ENCODE peak calls at places on chromosomes 3 and 15, in seven cellular contexts. One of them, this sample, is unnamed.

GRCh38 chr3:14803101-14803980 is 15.4 kb upstream of the FGD5 start:
- DNase-seq in EL: no peak
- DNase-seq in fibroblast of the aortic adventitia: peak; percentile 9
- DNase-seq in COLO829: no peak
- DNase-seq in thyroid gland: no peak
- DNase-seq in NCI-H2081: no peak
- DNase-seq in NB4: no peak
- DNase-seq in this sample: no peak

GRCh38 chr15:47717036-47717611 is at the start of gene SEMA6D:
- DNase-seq in EL: peak; percentile 65
- DNase-seq in fibroblast of the aortic adventitia: peak; percentile 77
- DNase-seq in COLO829: peak; percentile 62
- DNase-seq in thyroid gland: peak; percentile 86
- DNase-seq in NCI-H2081: peak; percentile 84
- DNase-seq in NB4: no peak
- DNase-seq in this sample: peak; percentile 64

GRCh38 chr15:89556413-89557262 is 18.6 kb upstream of the TICRR start:
- DNase-seq in EL: peak; percentile 71
- DNase-seq in fibroblast of the aortic adventitia: peak; percentile 87
- DNase-seq in COLO829: peak; percentile 73
- DNase-seq in thyroid gland: peak; percentile 45
- DNase-seq in NCI-H2081: peak; percentile 79
- DNase-seq in NB4: peak; percentile 74
- DNase-seq in this sample: peak; percentile 84

GRCh38 chr15:80588801-80589200 is 106.3 kb upstream of the ABHD17C start:
- DNase-seq in EL: peak; percentile 95
- DNase-seq in fibroblast of the aortic adventitia: peak; percentile 98
- DNase-seq in COLO829: no peak
- DNase-seq in thyroid gland: no peak
- DNase-seq in NCI-H2081: no peak
- DNase-seq in NB4: no peak
- DNase-seq in this sample: no peak

GRCh38 chr3:43996379-43997301 is 245.0 kb upstream of the TOPAZ1 start:
- DNase-seq in EL: peak; percentile 65
- DNase-seq in fibroblast of the aortic adventitia: peak; percentile 46
- DNase-seq in COLO829: no peak
- DNase-seq in thyroid gland: peak; percentile 84
- DNase-seq in NCI-H2081: peak; percentile 58
- DNase-seq in NB4: peak; percentile 11
- DNase-seq in this sample: no peak

GRCh38 chr3:51710631-51711351 is 3.9 kb downstream of the GRM2 start:
- DNase-seq in EL: no peak
- DNase-seq in fibroblast of the aortic adventitia: no peak
- DNase-seq in COLO829: no peak
- DNase-seq in thyroid gland: no peak
- DNase-seq in NCI-H2081: no peak
- DNase-seq in NB4: no peak
- DNase-seq in this sample: peak; percentile 46

GRCh38 chr3:47475029-47475569 is 642 bp downstream of the SCAP start:
- DNase-seq in EL: no peak
- DNase-seq in fibroblast of the aortic adventitia: peak; percentile 29
- DNase-seq in COLO829: peak; percentile 9
- DNase-seq in thyroid gland: peak; percentile 15
- DNase-seq in NCI-H2081: no peak
- DNase-seq in NB4: no peak
- DNase-seq in this sample: no peak

GRCh38 chr15:58473720-58474119 is 41.9 kb downstream of the LIPC start:
- DNase-seq in EL: peak; percentile 74
- DNase-seq in fibroblast of the aortic adventitia: peak; percentile 89
- DNase-seq in COLO829: no peak
- DNase-seq in thyroid gland: no peak
- DNase-seq in NCI-H2081: no peak
- DNase-seq in NB4: peak; percentile 20
- DNase-seq in this sample: no peak

GRCh38 chr3:72227536-72228070 is 442.7 kb upstream of the PROK2 start:
- DNase-seq in EL: peak; percentile 31
- DNase-seq in fibroblast of the aortic adventitia: peak; percentile 40
- DNase-seq in COLO829: no peak
- DNase-seq in thyroid gland: no peak
- DNase-seq in NCI-H2081: no peak
- DNase-seq in NB4: peak; percentile 22
- DNase-seq in this sample: no peak

GRCh38 chr3:110419096-110419495 is 652.5 kb upstream of the NECTIN3 start:
- DNase-seq in EL: peak; percentile 38
- DNase-seq in fibroblast of the aortic adventitia: no peak
- DNase-seq in COLO829: no peak
- DNase-seq in thyroid gland: no peak
- DNase-seq in NCI-H2081: peak; percentile 2
- DNase-seq in NB4: peak; percentile 12
- DNase-seq in this sample: no peak

GRCh38 chr3:156017636-156018035 is 102.7 kb upstream of the KCNAB1 start:
- DNase-seq in EL: no peak
- DNase-seq in fibroblast of the aortic adventitia: no peak
- DNase-seq in COLO829: no peak
- DNase-seq in thyroid gland: no peak
- DNase-seq in NCI-H2081: no peak
- DNase-seq in NB4: no peak
- DNase-seq in this sample: no peak

GRCh38 chr3:52244061-52244628 is 1.4 kb upstream of the PPM1M start:
- DNase-seq in EL: peak; percentile 89
- DNase-seq in fibroblast of the aortic adventitia: peak; percentile 38
- DNase-seq in COLO829: peak; percentile 65
- DNase-seq in thyroid gland: no peak
- DNase-seq in NCI-H2081: no peak
- DNase-seq in NB4: peak; percentile 91
- DNase-seq in this sample: peak; percentile 64

GRCh38 chr3:136990826-136991225 is 33.0 kb downstream of the IL20RB start:
- DNase-seq in EL: no peak
- DNase-seq in fibroblast of the aortic adventitia: no peak
- DNase-seq in COLO829: no peak
- DNase-seq in thyroid gland: no peak
- DNase-seq in NCI-H2081: no peak
- DNase-seq in NB4: no peak
- DNase-seq in this sample: no peak

GRCh38 chr3:16740531-16740930 is 135.3 kb upstream of the DAZL start:
- DNase-seq in EL: no peak
- DNase-seq in fibroblast of the aortic adventitia: peak; percentile 30
- DNase-seq in COLO829: no peak
- DNase-seq in thyroid gland: no peak
- DNase-seq in NCI-H2081: no peak
- DNase-seq in NB4: no peak
- DNase-seq in this sample: no peak

GRCh38 chr3:158522737-158523136 is 48.3 kb upstream of the MLF1 start:
- DNase-seq in EL: peak; percentile 12
- DNase-seq in fibroblast of the aortic adventitia: peak; percentile 77
- DNase-seq in COLO829: no peak
- DNase-seq in thyroid gland: no peak
- DNase-seq in NCI-H2081: no peak
- DNase-seq in NB4: no peak
- DNase-seq in this sample: no peak

GRCh38 chr15:40857601-40858351 is 13.9 kb downstream of the SPINT1 start:
- DNase-seq in EL: peak; percentile 72
- DNase-seq in fibroblast of the aortic adventitia: peak; percentile 67
- DNase-seq in COLO829: peak; percentile 75
- DNase-seq in thyroid gland: peak; percentile 83
- DNase-seq in NCI-H2081: peak; percentile 72
- DNase-seq in NB4: peak; percentile 76
- DNase-seq in this sample: peak; percentile 82

GRCh38 chr3:79564192-79564591 is 203.6 kb downstream of the ROBO1 start:
- DNase-seq in EL: no peak
- DNase-seq in fibroblast of the aortic adventitia: no peak
- DNase-seq in COLO829: no peak
- DNase-seq in thyroid gland: no peak
- DNase-seq in NCI-H2081: no peak
- DNase-seq in NB4: no peak
- DNase-seq in this sample: peak; percentile 45

GRCh38 chr3:77606372-77606771 is 566.5 kb downstream of the ROBO2 start:
- DNase-seq in EL: no peak
- DNase-seq in fibroblast of the aortic adventitia: no peak
- DNase-seq in COLO829: no peak
- DNase-seq in thyroid gland: no peak
- DNase-seq in NCI-H2081: no peak
- DNase-seq in NB4: no peak
- DNase-seq in this sample: no peak

GRCh38 chr15:63291507-63291906 is 14.1 kb downstream of the APH1B start:
- DNase-seq in EL: peak; percentile 89
- DNase-seq in fibroblast of the aortic adventitia: peak; percentile 87
- DNase-seq in COLO829: no peak
- DNase-seq in thyroid gland: no peak
- DNase-seq in NCI-H2081: no peak
- DNase-seq in NB4: no peak
- DNase-seq in this sample: peak; percentile 57

GRCh38 chr15:60395276-60396011 is 2.3 kb downstream of the ANXA2 start:
- DNase-seq in EL: peak; percentile 41
- DNase-seq in fibroblast of the aortic adventitia: peak; percentile 50
- DNase-seq in COLO829: no peak
- DNase-seq in thyroid gland: no peak
- DNase-seq in NCI-H2081: peak; percentile 9
- DNase-seq in NB4: peak; percentile 55
- DNase-seq in this sample: no peak

GRCh38 chr3:189908646-189909045 is 212.1 kb downstream of the P3H2 start:
- DNase-seq in EL: peak; percentile 83
- DNase-seq in fibroblast of the aortic adventitia: peak; percentile 65
- DNase-seq in COLO829: peak; percentile 21
- DNase-seq in thyroid gland: no peak
- DNase-seq in NCI-H2081: no peak
- DNase-seq in NB4: no peak
- DNase-seq in this sample: no peak